ENCODE peak calls at places on chromosome 15, in nine cellular contexts. H is cardiac fibroblast, P is AG10803, F is fibroblast of lung, L is lower lobe of right lung, N is psoas muscle, Y is mammary epithelial cell, Q is foreskin fibroblast, J is colonic mucosa. I is an unnamed sample.

GRCh38 chr15:76150508-76150907 is 90.7 kb downstream of the TMEM266 start:
- DNase-seq in H (no peak), P (no peak), F (no peak), L (peak), N (peak), Y (no peak), Q (no peak), J (no peak), I (no peak)

GRCh38 chr15:65870889-65871533 is 1.7 kb downstream of the RAB11A start:
- DNase-seq in H (peak), P (peak), F (peak), L (no peak), N (no peak), Y (peak), Q (peak), J (peak), I (no peak)

GRCh38 chr15:74339371-74339770 is 28.1 kb downstream of the CYP11A1 start:
- DNase-seq in H (no peak), P (no peak), F (no peak), L (peak), N (no peak), Y (no peak), Q (no peak), J (no peak), I (no peak)

GRCh38 chr15:73805504-73806089 is 52.4 kb upstream of the INSYN1 start:
- DNase-seq in H (no peak), P (no peak), F (no peak), L (no peak), N (no peak), Y (no peak), Q (no peak), J (no peak), I (no peak)

GRCh38 chr15:43939070-43939469 is 112.3 kb downstream of the WDR76 start:
- DNase-seq in H (peak), P (no peak), F (no peak), L (no peak), N (no peak), Y (no peak), Q (peak), J (peak), I (no peak)

GRCh38 chr15:67101981-67102929 is 36.9 kb downstream of the SMAD3 start:
- DNase-seq in H (peak), P (peak), F (peak), L (no peak), N (no peak), Y (peak), Q (peak), J (no peak), I (no peak)

GRCh38 chr15:40582726-40583246 is 11.3 kb upstream of the KNL1 start:
- DNase-seq in H (no peak), P (peak), F (peak), L (no peak), N (no peak), Y (peak), Q (peak), J (no peak), I (no peak)

GRCh38 chr15:53837263-53837662 is 77.8 kb upstream of the WDR72 start:
- DNase-seq in H (no peak), P (no peak), F (no peak), L (peak), N (no peak), Y (peak), Q (no peak), J (peak), I (no peak)

GRCh38 chr15:33242165-33242564 is 47.7 kb upstream of the FMN1 start:
- DNase-seq in H (peak), P (peak), F (peak), L (no peak), N (no peak), Y (peak), Q (peak), J (no peak), I (no peak)

GRCh38 chr15:56653082-56653481 is 80.2 kb downstream of the ZNF280D start:
- DNase-seq in H (no peak), P (no peak), F (no peak), L (no peak), N (no peak), Y (no peak), Q (no peak), J (no peak), I (no peak)

GRCh38 chr15:39539466-39539865 is 41.4 kb upstream of the THBS1 start:
- DNase-seq in H (no peak), P (peak), F (peak), L (no peak), N (no peak), Y (no peak), Q (no peak), J (no peak), I (no peak)

DNA sequence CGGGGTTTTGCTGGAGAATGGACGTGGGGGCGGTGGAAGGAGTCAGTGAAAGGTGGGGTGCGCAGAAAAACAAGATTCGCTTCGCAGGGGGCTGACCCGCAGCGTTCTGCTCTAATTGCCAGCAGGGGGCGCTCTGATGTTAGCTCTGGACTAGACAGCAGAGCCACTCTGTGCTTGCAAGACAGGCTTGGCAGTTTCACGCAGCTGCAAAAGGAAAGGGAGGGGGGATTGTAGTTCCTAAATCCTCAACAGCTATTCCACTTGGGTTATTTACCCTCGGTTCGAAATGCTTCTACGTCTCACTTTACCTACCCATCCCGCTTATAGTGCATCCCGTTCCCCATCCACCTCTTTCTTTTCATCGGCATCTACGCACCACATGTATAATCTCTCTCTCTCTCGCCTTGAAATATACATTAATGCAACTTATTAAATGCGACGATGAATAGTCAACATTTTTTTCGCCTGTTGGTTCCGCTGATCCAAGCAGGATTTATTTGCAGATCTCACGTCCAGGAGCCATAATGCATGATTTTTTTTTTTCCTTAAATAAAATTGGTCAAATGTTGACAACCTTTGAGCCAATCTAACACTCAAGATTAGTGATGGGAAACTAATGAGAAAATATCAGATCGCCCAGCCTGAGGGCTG is 216.5 kb downstream of the MEIS2 start:
- DNase-seq in H (peak), P (peak), F (peak), L (peak), N (peak), Y (peak), Q (peak), J (peak), I (peak)
- H3K4me3 ChIP-seq in H (peak), P (peak), F (peak), L (peak), N (peak), Y (no peak), Q (peak), J (no peak), I (peak)

GRCh38 chr15:51833782-51834181 is 4.3 kb downstream of the TMOD3 start:
- DNase-seq in H (no peak), P (no peak), F (no peak), L (no peak), N (no peak), Y (no peak), Q (no peak), J (no peak), I (no peak)

GRCh38 chr15:51841401-51842040 is 12.1 kb downstream of the TMOD3 start:
- DNase-seq in H (no peak), P (no peak), F (no peak), L (no peak), N (no peak), Y (no peak), Q (no peak), J (no peak), I (no peak)

GRCh38 chr15:51842852-51843737 is 13.6 kb downstream of the TMOD3 start:
- DNase-seq in H (no peak), P (peak), F (peak), L (no peak), N (no peak), Y (peak), Q (peak), J (no peak), I (no peak)

GRCh38 chr15:51842265-51842664 is 12.8 kb downstream of the TMOD3 start:
- DNase-seq in H (no peak), P (no peak), F (no peak), L (no peak), N (no peak), Y (no peak), Q (no peak), J (no peak), I (no peak)

DNA sequence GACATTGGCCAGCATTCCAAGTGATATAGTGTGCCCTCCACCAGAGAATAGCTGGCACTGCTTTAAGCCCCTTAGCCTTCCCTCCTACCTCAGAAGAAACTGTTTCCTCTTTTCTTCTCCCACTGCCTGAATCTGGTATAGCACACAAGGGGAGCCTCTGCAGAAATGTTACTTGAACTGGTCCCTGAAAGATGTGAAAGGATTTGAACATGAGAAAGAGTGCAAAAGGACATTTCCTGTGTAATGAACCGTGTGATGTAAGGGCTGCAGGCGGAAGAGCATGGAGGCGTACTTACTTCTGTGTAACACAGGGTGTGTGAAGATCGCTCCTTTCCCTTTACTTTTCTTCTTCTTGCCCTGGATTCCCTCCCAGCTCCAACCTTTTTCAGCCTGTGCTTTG is 8.3 kb downstream of the TMOD3 start:
- DNase-seq in H (peak), P (no peak), F (peak), L (no peak), N (no peak), Y (no peak), Q (peak), J (no peak), I (no peak)
- H3K4me3 ChIP-seq in H (no peak), P (no peak), F (no peak), L (no peak), N (no peak), Y (no peak), Q (no peak), J (no peak), I (no peak)

DNA sequence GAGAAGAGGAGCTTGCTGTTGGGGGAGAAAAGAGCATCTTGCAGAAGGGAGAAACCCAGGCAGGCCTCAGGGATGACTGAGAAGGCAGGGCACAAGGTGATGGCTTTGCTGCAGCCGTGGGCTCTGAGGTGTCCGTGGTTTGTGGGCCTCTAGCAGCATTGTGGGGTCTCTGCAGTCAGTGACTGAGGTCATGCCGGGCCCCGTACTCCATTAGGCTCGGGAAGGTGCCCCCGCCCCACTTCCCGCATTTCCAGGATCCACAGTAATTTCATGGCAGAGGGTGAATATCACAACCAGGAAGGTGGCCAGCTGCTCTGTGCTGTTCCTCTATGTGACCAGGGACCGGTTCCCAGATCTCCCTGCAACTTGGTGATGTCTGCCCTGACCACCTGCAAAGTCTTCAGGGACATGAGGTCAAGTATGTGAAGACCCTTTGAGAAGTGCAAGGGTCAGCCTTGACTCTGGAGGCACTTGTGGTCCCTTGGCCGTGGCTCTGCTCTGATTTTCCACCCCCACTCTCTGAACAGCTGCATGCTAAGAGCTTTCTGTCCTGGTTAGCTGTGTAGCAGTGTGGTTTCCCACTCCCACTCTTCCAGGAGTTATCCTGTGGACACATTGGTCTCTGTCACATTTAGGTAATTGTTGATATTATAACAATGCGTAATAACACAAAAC is 3.6 kb downstream of the KLF13 start:
- DNase-seq in H (no peak), P (no peak), F (no peak), L (no peak), N (no peak), Y (no peak), Q (no peak), J (no peak), I (no peak)
- H3K4me3 ChIP-seq in H (no peak), P (no peak), F (no peak), L (peak), N (peak), Y (no peak), Q (no peak), J (peak), I (no peak)

DNA sequence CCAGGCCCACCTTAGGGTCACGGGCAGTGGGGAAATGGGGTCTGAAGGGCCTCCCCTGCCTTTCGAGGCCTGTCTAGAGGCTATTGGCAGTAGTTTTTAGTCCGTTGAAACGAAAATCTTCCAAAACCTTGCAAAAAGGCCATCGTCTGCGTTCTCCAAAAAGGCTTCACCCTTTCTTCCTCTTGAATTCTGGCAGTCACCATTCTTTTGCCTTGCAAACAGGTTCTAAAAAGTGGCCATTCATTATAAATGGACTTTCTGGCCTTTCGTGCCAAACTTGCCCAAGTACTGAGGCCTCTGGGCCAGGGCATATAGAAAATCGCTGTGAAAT is 367 bp upstream of the TARS3 start:
- DNase-seq in H (no peak), P (no peak), F (no peak), L (no peak), N (no peak), Y (no peak), Q (no peak), J (no peak), I (no peak)
- H3K4me3 ChIP-seq in H (peak), P (peak), F (peak), L (peak), N (peak), Y (no peak), Q (peak), J (no peak), I (peak)

GRCh38 chr15:77633913-77634265 is 1.2 kb upstream of the LINGO1 start:
- DNase-seq in H (no peak), P (no peak), F (no peak), L (no peak), N (no peak), Y (no peak), Q (no peak), J (no peak), I (no peak)

GRCh38 chr15:77634266-77634962 is 1.7 kb upstream of the LINGO1 start:
- DNase-seq in H (peak), P (peak), F (peak), L (peak), N (peak), Y (peak), Q (peak), J (peak), I (no peak)

GRCh38 chr15:77631790-77632551 is 741 bp downstream of the LINGO1 start:
- DNase-seq in H (no peak), P (no peak), F (no peak), L (no peak), N (no peak), Y (no peak), Q (no peak), J (no peak), I (no peak)

GRCh38 chr15:77632760-77633133 is at the start of gene LINGO1:
- DNase-seq in H (peak), P (no peak), F (peak), L (no peak), N (no peak), Y (no peak), Q (peak), J (no peak), I (no peak)

DNA sequence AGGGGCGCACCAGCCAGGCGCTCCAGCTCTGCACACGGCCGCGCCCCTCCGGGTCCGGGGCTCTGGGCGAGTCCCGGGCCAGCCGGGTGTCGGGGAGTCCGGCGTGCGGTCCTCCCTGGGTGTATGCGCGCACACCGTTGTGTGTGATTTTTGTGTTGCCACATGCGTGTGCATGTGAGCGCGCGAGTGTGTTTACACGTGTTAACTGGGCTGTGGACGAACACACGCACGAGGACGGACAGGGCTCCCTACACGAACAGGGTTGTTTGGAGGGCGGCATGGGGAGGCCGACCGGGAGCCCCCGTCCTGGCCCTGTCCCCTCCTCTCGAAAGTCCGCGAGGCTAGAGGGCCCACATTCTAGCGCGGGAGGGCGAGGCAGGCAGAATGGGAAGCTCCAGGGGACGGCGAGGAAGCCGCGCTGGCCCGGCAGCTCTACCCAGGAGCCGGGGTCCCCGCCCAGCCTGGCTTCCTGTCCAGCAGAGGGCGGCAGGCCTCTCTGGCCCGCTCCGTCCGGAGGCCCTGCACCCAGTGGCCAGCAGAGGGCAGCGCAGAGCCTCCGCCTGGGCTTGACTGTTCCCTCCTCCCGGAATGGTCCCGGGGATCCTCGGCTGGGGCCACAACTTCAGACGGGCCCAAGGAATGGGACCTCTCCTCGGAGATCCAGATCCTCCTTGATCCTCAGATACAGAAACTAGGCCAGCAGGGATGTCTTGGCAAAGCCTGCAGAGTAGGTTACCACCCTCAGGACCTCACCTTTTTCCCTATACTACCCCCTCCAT is 611 bp upstream of the LINGO1 start:
- DNase-seq in H (peak), P (peak), F (peak), L (peak), N (peak), Y (peak), Q (peak), J (peak), I (peak)
- H3K4me3 ChIP-seq in H (peak), P (peak), F (peak), L (peak), N (peak), Y (peak), Q (peak), J (peak), I (peak)

GRCh38 chr15:90876046-90876445 is 7.7 kb downstream of the FURIN start:
- DNase-seq in H (no peak), P (no peak), F (no peak), L (no peak), N (no peak), Y (no peak), Q (no peak), J (no peak), I (no peak)

GRCh38 chr15:90872481-90873184 is 4.2 kb downstream of the FURIN start:
- DNase-seq in H (peak), P (peak), F (peak), L (no peak), N (no peak), Y (peak), Q (peak), J (peak), I (no peak)

GRCh38 chr15:90873488-90873997 is 5.2 kb downstream of the FURIN start:
- DNase-seq in H (no peak), P (no peak), F (no peak), L (no peak), N (no peak), Y (no peak), Q (no peak), J (no peak), I (no peak)

GRCh38 chr15:90875549-90875981 is 7.2 kb downstream of the FURIN start:
- DNase-seq in H (no peak), P (no peak), F (no peak), L (no peak), N (no peak), Y (no peak), Q (no peak), J (no peak), I (no peak)

GRCh38 chr15:90873998-90874605 is 5.7 kb downstream of the FURIN start:
- DNase-seq in H (peak), P (no peak), F (peak), L (peak), N (no peak), Y (no peak), Q (peak), J (peak), I (no peak)
- H3K4me3 ChIP-seq in H (no peak), P (no peak), F (no peak), L (peak), N (peak), Y (no peak), Q (no peak), J (no peak), I (no peak)

DNA sequence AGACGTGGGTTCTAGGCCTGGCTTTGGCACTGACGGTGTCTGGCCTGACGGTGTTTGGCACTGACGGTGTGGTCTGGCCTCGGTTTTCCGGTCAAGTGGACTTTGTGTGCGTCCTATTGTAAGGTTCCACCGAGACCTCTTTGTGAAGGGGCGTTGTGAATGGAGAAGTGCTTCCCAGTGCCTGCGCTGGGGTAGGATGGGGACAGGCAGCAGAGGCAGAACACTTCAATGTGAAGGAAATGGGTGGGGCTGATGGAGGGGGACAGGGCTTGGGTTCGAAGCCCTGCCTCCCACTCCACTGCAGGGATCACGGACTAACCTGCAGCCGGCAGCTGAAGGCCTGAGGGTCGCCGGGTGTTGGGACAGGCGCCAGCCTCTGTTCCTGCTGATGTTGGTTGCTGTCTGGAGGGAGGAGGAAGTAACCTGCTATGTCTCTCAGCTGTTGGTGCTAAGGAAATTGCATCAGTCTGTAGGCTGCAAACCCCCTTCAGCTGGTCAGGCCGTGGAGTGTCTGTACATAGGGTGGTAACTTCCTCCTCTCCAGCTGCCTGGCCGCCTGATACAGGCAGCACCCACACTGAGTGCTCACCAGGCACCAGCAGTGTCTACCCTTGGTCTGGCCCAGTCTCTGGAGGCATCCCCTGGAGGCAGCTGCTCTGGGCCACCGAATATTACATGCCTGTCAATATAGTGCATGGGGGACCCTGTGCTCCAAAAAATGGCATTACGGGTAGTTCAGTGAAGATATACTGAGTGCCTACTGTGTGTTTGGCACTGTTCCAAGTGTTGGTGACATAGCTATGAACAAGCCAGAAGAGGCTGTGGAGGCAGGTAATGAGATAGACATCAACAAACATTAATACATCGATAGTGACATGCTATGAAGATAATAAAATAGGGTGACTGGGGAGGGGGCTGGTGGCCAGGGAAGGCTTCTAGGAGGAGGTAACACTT is 1.1 kb downstream of the TM6SF1 start:
- DNase-seq in H (peak), P (peak), F (no peak), L (peak), N (peak), Y (no peak), Q (peak), J (peak), I (peak)
- H3K4me3 ChIP-seq in H (peak), P (no peak), F (peak), L (peak), N (peak), Y (no peak), Q (no peak), J (peak), I (peak)

I was measured in skeletal muscle cell.